ENCODE peak calls at places on chromosomes 5 and 9, in eight cellular contexts. P is keratinocyte, A is AG04450, Y is neural progenitor cell, Q is hepatocyte, R is brain microvascular endothelial cell, W is H1, I is dorsolateral prefrontal cortex. N is an unnamed sample.

GRCh38 chr9:88722753-88723152 is 187.8 kb downstream of the NXNL2 start:
- DNase-seq in W (no peak), A (no peak), Y (no peak), P (no peak), Q (no peak), I (no peak), R (no peak), N (peak)

GRCh38 chr5:119379096-119379495 is 23.3 kb downstream of the TNFAIP8 start:
- DNase-seq in W (no peak), Q (no peak), I (no peak), Y (no peak), R (no peak), A (no peak), P (no peak), N (no peak)

GRCh38 chr9:27352457-27353188 is 55.7 kb upstream of the EQTN start:
- DNase-seq in P (no peak), Q (no peak), Y (no peak), A (no peak), I (no peak), W (no peak), R (no peak), N (no peak)

GRCh38 chr9:87594218-87594617 is 96.6 kb downstream of the DAPK1 start:
- DNase-seq in I (no peak), A (no peak), P (no peak), Q (no peak), W (no peak), Y (no peak), R (peak), N (no peak)

GRCh38 chr5:102617187-102617856 is 118.5 kb upstream of the SLCO6A1 start:
- DNase-seq in R (no peak), Q (no peak), P (no peak), A (no peak), W (no peak), I (no peak), Y (no peak), N (no peak)

GRCh38 chr5:151947924-151948323 is 23.3 kb upstream of the GLRA1 start:
- DNase-seq in Q (no peak), W (no peak), A (no peak), R (peak), P (no peak), Y (no peak), I (no peak), N (no peak)

GRCh38 chr5:54611290-54611951 is 93.9 kb downstream of the SNX18 start:
- DNase-seq in Q (no peak), I (no peak), R (peak), W (no peak), Y (no peak), A (no peak), P (no peak), N (no peak)

GRCh38 chr5:139634028-139634325 is 14.2 kb upstream of the CXXC5 start:
- DNase-seq in W (no peak), Y (no peak), R (no peak), I (no peak), Q (no peak), P (no peak), A (no peak), N (no peak)

GRCh38 chr5:35778259-35778769 is 78.4 kb upstream of the IL7R start:
- DNase-seq in P (no peak), I (no peak), R (no peak), Y (no peak), Q (no peak), A (no peak), W (no peak), N (no peak)

GRCh38 chr5:180069589-180070247 is 1.8 kb downstream of the RNF130 start:
- DNase-seq in A (no peak), Q (no peak), I (peak), Y (peak), P (no peak), R (no peak), W (no peak), N (no peak)

GRCh38 chr9:110248361-110248760 is 7.9 kb downstream of the TXN start:
- DNase-seq in A (no peak), P (no peak), R (no peak), I (no peak), W (no peak), Y (no peak), Q (no peak), N (no peak)

GRCh38 chr5:139752506-139753350 is 42.9 kb upstream of the PSD2 start:
- DNase-seq in Y (no peak), Q (no peak), P (no peak), R (peak), I (no peak), W (no peak), A (no peak), N (no peak)

GRCh38 chr5:16471387-16471786 is 5.8 kb upstream of the ZNF622 start:
- DNase-seq in Q (no peak), A (no peak), Y (no peak), W (no peak), I (no peak), P (no peak), R (no peak), N (no peak)

GRCh38 chr5:16465544-16466432 is at the start of gene ZNF622:
- DNase-seq in A (peak), Y (peak), I (peak), P (no peak), Q (peak), R (peak), W (peak), N (peak)

GRCh38 chr5:16461782-16462181 is 3.8 kb downstream of the ZNF622 start:
- DNase-seq in Q (no peak), W (no peak), A (peak), I (no peak), P (no peak), R (peak), Y (no peak), N (no peak)

GRCh38 chr5:16464664-16465543 is 696 bp downstream of the ZNF622 start:
- DNase-seq in P (no peak), I (no peak), W (no peak), R (no peak), Q (peak), A (no peak), Y (no peak), N (no peak)

DNA sequence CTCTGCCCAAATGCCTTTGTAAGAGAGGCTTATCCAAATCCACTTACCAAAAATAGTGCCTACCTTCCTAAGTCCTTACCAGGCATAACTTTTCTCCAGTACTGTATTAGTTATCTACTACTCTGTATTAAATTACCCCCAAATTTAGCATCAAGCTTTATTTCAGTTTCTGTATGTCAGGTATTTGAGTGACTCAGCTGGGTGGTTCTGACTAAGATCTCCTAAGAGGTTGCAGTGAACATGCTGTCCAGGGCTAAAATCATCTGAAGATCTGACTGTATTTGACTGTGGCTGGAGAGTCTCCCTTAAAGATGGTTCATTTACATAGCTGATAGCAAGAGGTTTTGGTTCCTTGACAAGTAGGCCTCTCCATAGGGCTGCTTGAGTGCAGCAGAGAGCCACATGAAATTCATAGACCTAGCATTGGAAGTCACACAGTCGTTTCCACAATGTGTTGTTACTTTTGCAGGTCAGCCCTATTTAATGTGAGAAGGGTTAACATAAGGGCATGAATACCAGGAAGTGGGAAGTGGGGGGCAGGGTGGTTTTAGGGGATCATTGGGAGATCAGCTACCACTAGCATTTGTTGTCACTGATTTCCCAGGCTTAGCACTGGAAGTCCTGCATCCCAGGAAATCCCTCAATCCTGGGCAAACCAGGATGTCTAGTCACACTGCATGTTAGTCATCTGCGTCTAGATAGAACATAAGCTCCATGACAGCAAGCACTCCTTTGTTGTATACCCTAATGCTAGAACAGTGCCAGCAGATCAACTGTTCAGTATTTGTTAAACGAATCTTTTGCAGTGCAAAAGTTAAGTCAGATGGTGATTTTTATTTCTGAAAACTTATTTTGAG is 2.0 kb upstream of the ZNF622 start:
- DNase-seq in Y (no peak), R (peak), W (no peak), P (no peak), I (no peak), A (peak), Q (peak), N (no peak)
- H3K4me3 ChIP-seq in Y (peak), R (no peak), W (no peak), P (peak), I (no peak), A (no peak), Q (no peak), N (no peak)

DNA sequence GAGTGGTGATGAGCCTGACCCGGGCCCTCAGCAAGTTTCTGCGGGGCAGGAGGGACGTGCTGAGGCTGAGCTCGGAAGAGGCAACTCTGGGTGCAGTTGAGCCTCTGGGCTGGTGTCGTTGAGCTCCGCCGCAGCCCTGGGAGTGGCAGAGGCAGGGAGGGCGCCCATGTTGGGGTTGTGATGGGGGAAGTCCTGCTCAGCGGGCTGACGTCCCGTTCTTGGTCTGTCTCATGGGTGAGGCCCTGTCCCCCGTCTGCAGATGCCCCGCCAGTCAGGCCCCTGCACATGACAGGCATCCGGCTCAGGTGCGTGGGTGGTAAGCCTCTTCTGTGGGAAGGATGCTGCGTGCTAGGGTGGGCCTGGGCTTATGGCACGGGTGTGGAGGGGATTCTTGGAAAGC is 64.3 kb downstream of the RXRA start:
- DNase-seq in P (no peak), Q (no peak), Y (no peak), I (no peak), A (no peak), W (no peak), R (no peak), N (no peak)
- H3K4me3 ChIP-seq in P (no peak), Q (no peak), Y (no peak), I (no peak), A (no peak), W (no peak), R (no peak), N (no peak)

GRCh38 chr5:6656680-6657079 is 23.4 kb downstream of the SRD5A1 start:
- DNase-seq in A (no peak), I (no peak), Y (no peak), W (no peak), Q (no peak), R (no peak), P (no peak), N (no peak)

GRCh38 chr5:6659941-6660684 is 26.9 kb downstream of the SRD5A1 start:
- DNase-seq in R (no peak), Q (no peak), P (no peak), I (no peak), W (no peak), A (no peak), Y (no peak), N (no peak)

GRCh38 chr5:6660704-6661103 is 27.5 kb downstream of the SRD5A1 start:
- DNase-seq in W (no peak), P (no peak), R (no peak), Y (no peak), Q (no peak), I (no peak), A (no peak), N (no peak)
- H3K4me3 ChIP-seq in W (no peak), P (no peak), R (no peak), Y (no peak), Q (no peak), I (no peak), A (no peak), N (no peak)

GRCh38 chr9:124047106-124047716 is 35.6 kb downstream of the LHX2 start:
- DNase-seq in I (no peak), Q (no peak), W (no peak), A (no peak), P (no peak), R (no peak), Y (no peak), N (no peak)

GRCh38 chr9:124045076-124045829 is 33.7 kb downstream of the LHX2 start:
- DNase-seq in P (no peak), Y (peak), Q (peak), R (peak), I (no peak), W (no peak), A (no peak), N (no peak)

GRCh38 chr9:124044448-124044847 is 32.9 kb downstream of the LHX2 start:
- DNase-seq in I (no peak), R (no peak), Q (no peak), W (no peak), Y (no peak), A (no peak), P (no peak), N (no peak)

GRCh38 chr9:124046189-124046588 is 34.6 kb downstream of the LHX2 start:
- DNase-seq in P (no peak), Y (no peak), Q (no peak), I (no peak), W (no peak), R (no peak), A (no peak), N (no peak)

DNA sequence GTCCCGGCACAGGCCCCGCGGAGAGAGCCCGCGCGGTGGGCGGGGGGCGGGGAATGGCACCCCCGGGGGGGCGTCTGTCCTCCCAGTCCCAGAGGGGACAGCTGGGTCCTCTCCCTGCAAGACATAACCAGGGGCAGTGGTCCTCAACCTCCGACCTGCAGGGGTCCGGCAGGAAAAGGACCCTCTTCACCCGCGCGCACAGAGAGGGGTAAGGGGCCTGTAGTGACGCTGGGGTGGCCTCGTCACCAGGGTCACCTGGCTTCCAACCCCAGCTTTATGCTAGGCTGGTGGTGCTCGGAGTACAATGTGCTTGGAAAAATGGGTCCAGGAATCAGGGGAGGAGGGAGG is 34.2 kb downstream of the LHX2 start:
- DNase-seq in I (no peak), A (no peak), Y (no peak), P (no peak), Q (no peak), R (no peak), W (no peak), N (no peak)
- H3K4me3 ChIP-seq in I (peak), A (peak), Y (peak), P (peak), Q (no peak), R (no peak), W (peak), N (no peak)

GRCh38 chr5:176680226-176680563 is 32.9 kb downstream of the TSPAN17 start:
- DNase-seq in I (no peak), A (no peak), P (no peak), Q (no peak), Y (no peak), R (no peak), W (no peak), N (no peak)
- H3K4me3 ChIP-seq in I (no peak), A (no peak), P (no peak), Q (no peak), Y (no peak), R (no peak), W (peak), N (no peak)

DNA sequence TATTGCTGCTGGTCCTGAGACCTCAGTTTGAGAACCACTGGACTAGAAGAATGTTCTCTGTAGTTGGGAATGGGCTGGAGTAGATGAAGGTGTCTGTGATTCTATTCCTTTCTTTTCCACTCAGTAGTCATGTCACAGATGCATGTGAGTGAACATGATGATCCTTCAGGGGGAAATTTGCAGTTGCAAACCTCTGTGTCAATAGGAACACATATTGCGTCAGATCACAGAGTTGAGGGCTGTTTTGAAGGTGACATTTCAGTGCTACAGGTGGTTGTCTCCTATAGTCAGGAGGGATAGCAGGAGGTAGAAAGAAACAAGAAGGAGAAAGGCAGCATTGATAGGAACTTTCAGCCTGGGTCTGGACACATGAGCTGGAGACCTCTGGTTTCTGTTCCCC is 239.3 kb downstream of the ARHGEF28 start:
- DNase-seq in A (no peak), I (no peak), R (no peak), W (no peak), Q (no peak), P (no peak), Y (no peak), N (no peak)
- H3K4me3 ChIP-seq in A (no peak), I (no peak), R (no peak), W (no peak), Q (no peak), P (no peak), Y (no peak), N (no peak)

GRCh38 chr5:83589786-83590185 is 118.2 kb downstream of the VCAN start:
- DNase-seq in P (no peak), A (no peak), W (no peak), Q (no peak), R (no peak), I (no peak), Y (no peak), N (no peak)

GRCh38 chr5:83595217-83595616 is 123.7 kb downstream of the VCAN start:
- DNase-seq in Q (no peak), W (no peak), Y (no peak), I (no peak), A (no peak), P (no peak), R (no peak), N (no peak)

GRCh38 chr5:83586874-83587776 is 115.6 kb downstream of the VCAN start:
- DNase-seq in I (no peak), P (no peak), R (no peak), Q (no peak), Y (no peak), A (peak), W (no peak), N (no peak)

GRCh38 chr5:83590966-83591365 is 119.4 kb downstream of the VCAN start:
- DNase-seq in Y (no peak), W (no peak), Q (no peak), P (no peak), R (no peak), A (no peak), I (no peak), N (no peak)
- H3K4me3 ChIP-seq in Y (no peak), W (no peak), Q (no peak), P (no peak), R (no peak), A (no peak), I (peak), N (no peak)

GRCh38 chr9:132547052-132547431 is 35.4 kb upstream of the BARHL1 start:
- DNase-seq in P (no peak), R (no peak), W (no peak), A (no peak), I (no peak), Y (no peak), Q (no peak), N (no peak)

GRCh38 chr9:132545578-132545977 is 36.8 kb upstream of the BARHL1 start:
- DNase-seq in R (no peak), A (no peak), I (no peak), Y (no peak), Q (no peak), W (no peak), P (no peak), N (no peak)

GRCh38 chr9:132547976-132548730 is 34.3 kb upstream of the BARHL1 start:
- DNase-seq in A (no peak), W (no peak), R (peak), I (no peak), P (no peak), Y (no peak), Q (no peak), N (no peak)

GRCh38 chr9:132547436-132547835 is 35.0 kb upstream of the BARHL1 start:
- DNase-seq in A (no peak), Y (no peak), Q (no peak), R (no peak), P (no peak), I (no peak), W (no peak), N (no peak)

GRCh38 chr9:132546148-132547051 is 36.0 kb upstream of the BARHL1 start:
- DNase-seq in P (no peak), Y (peak), W (peak), Q (peak), R (peak), A (no peak), I (no peak), N (peak)
- H3K4me3 ChIP-seq in P (no peak), Y (peak), W (peak), Q (peak), R (peak), A (peak), I (peak), N (peak)

GRCh38 chr9:72576087-72576486 is 54.7 kb downstream of the TMC1 start:
- DNase-seq in Y (no peak), R (no peak), A (no peak), W (no peak), P (no peak), I (no peak), Q (no peak), N (no peak)

GRCh38 chr9:72579190-72579589 is 57.8 kb downstream of the TMC1 start:
- DNase-seq in Q (peak), A (no peak), I (no peak), R (peak), Y (no peak), P (peak), W (no peak), N (no peak)

GRCh38 chr9:72575673-72576072 is 54.3 kb downstream of the TMC1 start:
- DNase-seq in Y (no peak), I (no peak), W (no peak), Q (no peak), A (no peak), R (no peak), P (no peak), N (no peak)

GRCh38 chr9:72579880-72580570 is 58.6 kb downstream of the TMC1 start:
- DNase-seq in P (no peak), I (no peak), Q (peak), R (no peak), A (no peak), W (no peak), Y (no peak), N (no peak)

DNA sequence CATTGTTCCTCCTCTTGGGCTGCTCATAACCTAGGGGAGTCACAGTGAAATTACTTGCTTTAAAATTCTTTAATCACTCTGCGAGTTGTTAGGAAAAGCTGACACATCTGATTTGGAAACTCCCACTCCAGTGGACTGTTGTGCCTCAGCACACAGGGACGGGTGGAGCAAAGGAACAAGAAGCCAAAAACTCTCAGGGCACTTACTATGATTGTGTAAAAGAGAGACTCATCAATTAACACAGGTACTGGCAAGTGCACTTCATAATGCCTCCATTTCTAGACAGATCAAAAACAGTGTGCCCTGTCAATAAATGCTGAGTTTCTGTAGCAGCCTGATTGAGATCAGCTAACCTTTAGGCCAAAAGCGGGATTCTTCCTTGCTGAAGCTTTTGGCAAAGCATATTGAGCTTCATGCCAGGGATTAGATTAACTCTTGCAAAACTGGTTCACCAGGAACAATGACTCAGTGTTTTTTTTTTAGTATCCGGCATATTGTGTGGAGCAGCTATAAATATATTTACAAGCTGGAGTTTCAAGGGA is 55.9 kb downstream of the TMC1 start:
- DNase-seq in R (no peak), Q (peak), A (peak), W (no peak), Y (no peak), P (peak), I (no peak), N (no peak)
- H3K4me3 ChIP-seq in R (no peak), Q (no peak), A (no peak), W (no peak), Y (no peak), P (peak), I (no peak), N (no peak)

N was measured in Jurkat, Clone E6-1.